ENCODE peak calls at places on chromosome 15, in seven cellular contexts. One of them, this sample, is unnamed.

GRCh38 chr15:26970712-26971210 is at the start of gene GABRG3:
- DNase-seq in epithelial cell of esophagus: no peak
- DNase-seq in AG08396: no peak
- DNase-seq in chondrocyte: no peak
- DNase-seq in occipital lobe: no peak
- DNase-seq in WTC11: peak
- DNase-seq in non-pigmented ciliary epithelial cell: no peak
- DNase-seq in this sample: no peak

GRCh38 chr15:75198560-75199346 is 2.9 kb upstream of the C15orf39 start:
- DNase-seq in WTC11: no peak
- DNase-seq in epithelial cell of esophagus: peak
- DNase-seq in occipital lobe: no peak
- DNase-seq in non-pigmented ciliary epithelial cell: no peak
- DNase-seq in chondrocyte: no peak
- DNase-seq in AG08396: no peak
- DNase-seq in this sample: no peak

GRCh38 chr15:90264649-90265048 is 823 bp upstream of the NGRN start:
- DNase-seq in WTC11: no peak
- DNase-seq in chondrocyte: no peak
- DNase-seq in AG08396: no peak
- DNase-seq in occipital lobe: no peak
- DNase-seq in epithelial cell of esophagus: peak
- DNase-seq in non-pigmented ciliary epithelial cell: no peak
- DNase-seq in this sample: no peak

GRCh38 chr15:40029979-40030893 is 8.7 kb downstream of the SRP14 start:
- DNase-seq in non-pigmented ciliary epithelial cell: no peak
- DNase-seq in epithelial cell of esophagus: peak
- DNase-seq in chondrocyte: no peak
- DNase-seq in WTC11: peak
- DNase-seq in AG08396: no peak
- DNase-seq in occipital lobe: no peak
- DNase-seq in this sample: peak

GRCh38 chr15:83713242-83713641 is 59.3 kb downstream of the ADAMTSL3 start:
- DNase-seq in AG08396: no peak
- DNase-seq in chondrocyte: no peak
- DNase-seq in epithelial cell of esophagus: no peak
- DNase-seq in non-pigmented ciliary epithelial cell: no peak
- DNase-seq in occipital lobe: no peak
- DNase-seq in WTC11: no peak
- DNase-seq in this sample: no peak

GRCh38 chr15:62067448-62068044 is 769 bp downstream of the C2CD4A start:
- DNase-seq in WTC11: peak
- DNase-seq in occipital lobe: no peak
- DNase-seq in non-pigmented ciliary epithelial cell: no peak
- DNase-seq in epithelial cell of esophagus: peak
- DNase-seq in AG08396: no peak
- DNase-seq in chondrocyte: no peak
- DNase-seq in this sample: no peak

GRCh38 chr15:44193651-44194396 is 1.2 kb downstream of the FRMD5 start:
- DNase-seq in AG08396: peak
- DNase-seq in epithelial cell of esophagus: peak
- DNase-seq in occipital lobe: peak
- DNase-seq in WTC11: peak
- DNase-seq in chondrocyte: no peak
- DNase-seq in non-pigmented ciliary epithelial cell: no peak
- DNase-seq in this sample: peak

GRCh38 chr15:100105101-100105500 is 236.7 kb downstream of the ADAMTS17 start:
- DNase-seq in WTC11: no peak
- DNase-seq in epithelial cell of esophagus: no peak
- DNase-seq in occipital lobe: no peak
- DNase-seq in non-pigmented ciliary epithelial cell: no peak
- DNase-seq in chondrocyte: no peak
- DNase-seq in AG08396: no peak
- DNase-seq in this sample: no peak

GRCh38 chr15:56917652-56918045 is 795 bp upstream of the TCF12 start:
- DNase-seq in non-pigmented ciliary epithelial cell: no peak
- DNase-seq in occipital lobe: peak
- DNase-seq in epithelial cell of esophagus: no peak
- DNase-seq in AG08396: no peak
- DNase-seq in WTC11: no peak
- DNase-seq in chondrocyte: no peak
- DNase-seq in this sample: peak

GRCh38 chr15:90266061-90266431 is 574 bp downstream of the NGRN start:
- DNase-seq in non-pigmented ciliary epithelial cell: no peak
- DNase-seq in chondrocyte: no peak
- DNase-seq in WTC11: peak
- DNase-seq in epithelial cell of esophagus: peak
- DNase-seq in occipital lobe: peak
- DNase-seq in AG08396: peak
- DNase-seq in this sample: peak

GRCh38 chr15:37898385-37898784 is 36.1 kb upstream of the TMCO5A start:
- DNase-seq in chondrocyte: no peak
- DNase-seq in occipital lobe: no peak
- DNase-seq in WTC11: no peak
- DNase-seq in epithelial cell of esophagus: peak
- DNase-seq in AG08396: no peak
- DNase-seq in non-pigmented ciliary epithelial cell: no peak
- DNase-seq in this sample: no peak

GRCh38 chr15:59296181-59296617 is 76.5 kb downstream of the MYO1E start:
- DNase-seq in WTC11: no peak
- DNase-seq in epithelial cell of esophagus: peak
- DNase-seq in chondrocyte: no peak
- DNase-seq in occipital lobe: no peak
- DNase-seq in AG08396: peak
- DNase-seq in non-pigmented ciliary epithelial cell: peak
- DNase-seq in this sample: peak

GRCh38 chr15:23422099-23422945 is 24.7 kb downstream of the GOLGA6L2 start:
- DNase-seq in AG08396: no peak
- DNase-seq in chondrocyte: no peak
- DNase-seq in occipital lobe: no peak
- DNase-seq in WTC11: no peak
- DNase-seq in non-pigmented ciliary epithelial cell: no peak
- DNase-seq in epithelial cell of esophagus: no peak
- DNase-seq in this sample: no peak

GRCh38 chr15:83656192-83656591 is 2.3 kb downstream of the ADAMTSL3 start:
- DNase-seq in non-pigmented ciliary epithelial cell: no peak
- DNase-seq in WTC11: no peak
- DNase-seq in epithelial cell of esophagus: no peak
- DNase-seq in AG08396: no peak
- DNase-seq in chondrocyte: no peak
- DNase-seq in occipital lobe: no peak
- DNase-seq in this sample: no peak

GRCh38 chr15:99704444-99704838 is 28.8 kb downstream of the LYSMD4 start:
- DNase-seq in WTC11: no peak
- DNase-seq in epithelial cell of esophagus: peak
- DNase-seq in occipital lobe: no peak
- DNase-seq in chondrocyte: no peak
- DNase-seq in AG08396: peak
- DNase-seq in non-pigmented ciliary epithelial cell: peak
- DNase-seq in this sample: peak

GRCh38 chr15:88258021-88258641 is 1.6 kb upstream of the NTRK3 start:
- DNase-seq in non-pigmented ciliary epithelial cell: no peak
- DNase-seq in WTC11: peak
- DNase-seq in chondrocyte: no peak
- DNase-seq in epithelial cell of esophagus: no peak
- DNase-seq in AG08396: no peak
- DNase-seq in occipital lobe: peak
- DNase-seq in this sample: no peak

This sample was measured in AG08395.